ENCODE peak calls at places on chromosome 21, in six cellular contexts. I is substantia nigra; L is effector CD4-positive, alpha-beta T cell; R is Right ventricle myocardium superior; U is kidney epithelial cell; C is NCI-H774. O is an unnamed sample.

GRCh38 chr21:46667191-46667734 is 31.8 kb downstream of the PRMT2 start:
- DNase-seq in L (no peak), U (no peak), C (no peak), I (no peak), R (no peak), O (peak)

GRCh38 chr21:42841156-42841915 is 38.0 kb downstream of the WDR4 start:
- DNase-seq in C (no peak), L (no peak), I (no peak), U (no peak), R (peak), O (no peak)

GRCh38 chr21:36355868-36356267 is 29.3 kb upstream of the CHAF1B start:
- DNase-seq in C (no peak), R (no peak), L (no peak), U (no peak), I (no peak), O (no peak)

GRCh38 chr21:29332461-29333354 is 34.0 kb downstream of the BACH1 start:
- DNase-seq in R (no peak), U (no peak), L (no peak), C (no peak), I (no peak), O (no peak)

GRCh38 chr21:45457161-45457831 is 52.3 kb downstream of the COL18A1 start:
- DNase-seq in L (no peak), U (no peak), I (no peak), R (peak), C (no peak), O (no peak)

GRCh38 chr21:45123440-45123839 is 49.1 kb downstream of the ADARB1 start:
- DNase-seq in L (no peak), I (no peak), C (no peak), U (no peak), R (no peak), O (no peak)

GRCh38 chr21:28974531-28975227 is 18.0 kb downstream of the LTN1 start:
- DNase-seq in U (no peak), R (no peak), C (no peak), I (no peak), L (no peak), O (no peak)

GRCh38 chr21:42574234-42575027 is 60.8 kb downstream of the SLC37A1 start:
- DNase-seq in C (no peak), L (no peak), I (no peak), U (no peak), R (peak), O (no peak)

GRCh38 chr21:33685613-33686197 is 43.4 kb downstream of the ITSN1 start:
- DNase-seq in L (no peak), R (no peak), U (peak), I (no peak), C (no peak), O (no peak)

GRCh38 chr21:25997788-25998611 is 172.6 kb downstream of the APP start:
- DNase-seq in C (peak), U (no peak), I (no peak), L (no peak), R (no peak), O (peak)

GRCh38 chr21:33025106-33025470 is 647 bp upstream of the OLIG2 start:
- DNase-seq in L (no peak), I (peak), U (no peak), C (no peak), R (no peak), O (no peak)

GRCh38 chr21:42201615-42202161 is 17.3 kb upstream of the ABCG1 start:
- DNase-seq in C (no peak), R (no peak), L (no peak), I (no peak), U (no peak), O (no peak)

GRCh38 chr21:35850029-35850428 is 210.3 kb downstream of the SETD4 start:
- DNase-seq in R (no peak), C (no peak), U (no peak), L (no peak), I (no peak), O (no peak)

GRCh38 chr21:26850116-26850643 is 5.0 kb upstream of the ADAMTS1 start:
- DNase-seq in R (no peak), I (no peak), C (peak), L (no peak), U (no peak), O (peak)

GRCh38 chr21:28521932-28522826 is 470.5 kb downstream of the LTN1 start:
- DNase-seq in I (no peak), C (no peak), R (no peak), L (no peak), U (no peak), O (no peak)

GRCh38 chr21:41747943-41748738 is 18.7 kb downstream of the RIPK4 start:
- DNase-seq in L (no peak), I (no peak), R (no peak), U (no peak), C (no peak), O (no peak)

GRCh38 chr21:38486705-38487104 is 11.6 kb downstream of the ERG start:
- DNase-seq in L (no peak), R (no peak), C (no peak), U (no peak), I (no peak), O (no peak)

GRCh38 chr21:35563885-35564451 is 496.4 kb downstream of the SETD4 start:
- DNase-seq in C (no peak), L (no peak), U (no peak), I (peak), R (peak), O (peak)

GRCh38 chr21:14716761-14717396 is 170.8 kb upstream of the SAMSN1 start:
- DNase-seq in R (no peak), L (no peak), C (no peak), I (no peak), U (no peak), O (no peak)

GRCh38 chr21:38054334-38054733 is 138.1 kb upstream of the KCNJ6 start:
- DNase-seq in U (no peak), C (peak), L (no peak), R (no peak), I (no peak), O (peak)

GRCh38 chr21:45541221-45542039 is 810 bp downstream of the SLC19A1 start:
- DNase-seq in R (peak), I (peak), U (no peak), L (peak), C (no peak), O (no peak)

GRCh38 chr21:42532466-42533181 is 19.0 kb downstream of the SLC37A1 start:
- DNase-seq in R (peak), U (no peak), I (no peak), C (peak), L (no peak), O (peak)

GRCh38 chr21:31850886-31851285 is 21.9 kb upstream of the HUNK start:
- DNase-seq in R (no peak), C (no peak), I (no peak), L (no peak), U (no peak), O (no peak)

GRCh38 chr21:42238185-42238934 is 19.4 kb downstream of the ABCG1 start:
- DNase-seq in U (no peak), I (no peak), R (peak), C (no peak), L (peak), O (no peak)

GRCh38 chr21:39527664-39528381 is 76.1 kb downstream of the SH3BGR start:
- DNase-seq in R (peak), L (no peak), I (no peak), U (no peak), C (no peak), O (peak)

GRCh38 chr21:15741510-15741909 is 11.7 kb downstream of the USP25 start:
- DNase-seq in L (no peak), U (no peak), I (no peak), C (no peak), R (no peak), O (no peak)

GRCh38 chr21:46210378-46211136 is 18.0 kb downstream of the LSS start:
- DNase-seq in I (no peak), U (no peak), R (peak), L (no peak), C (no peak), O (no peak)

GRCh38 chr21:35026617-35027557 is 22.2 kb downstream of the RUNX1 start:
- DNase-seq in I (no peak), C (no peak), L (peak), U (no peak), R (peak), O (no peak)

GRCh38 chr21:44993321-44994015 is 53.6 kb downstream of the SLX9 start:
- DNase-seq in R (peak), I (no peak), C (no peak), U (no peak), L (no peak), O (no peak)

GRCh38 chr21:14303731-14304488 is 79.0 kb downstream of the HSPA13 start:
- DNase-seq in L (no peak), U (no peak), R (no peak), C (no peak), I (no peak), O (no peak)

GRCh38 chr21:42471716-42472330 is 24.2 kb downstream of the RSPH1 start:
- DNase-seq in R (no peak), I (no peak), L (no peak), C (no peak), U (no peak), O (no peak)

GRCh38 chr21:44089001-44089911 is 17.9 kb upstream of the PWP2 start:
- DNase-seq in L (peak), R (no peak), C (no peak), U (no peak), I (no peak), O (no peak)

GRCh38 chr21:33643658-33644311 is 1.5 kb downstream of the ITSN1 start:
- DNase-seq in R (no peak), I (no peak), C (no peak), U (no peak), L (no peak), O (no peak)

GRCh38 chr21:46111193-46111571 is 13.3 kb downstream of the COL6A2 start:
- DNase-seq in R (no peak), U (no peak), L (no peak), C (no peak), I (no peak), O (no peak)

O was measured in DMS153.